ENCODE peak calls at places on chromosomes 12 and 14, in five cellular contexts. T is esophagus muscularis mucosa, C is HCT116, U is transverse colon, H is breast epithelium. Y is an unnamed sample.

GRCh38 chr12:92007787-92008186 is 137.9 kb downstream of the BTG1 start:
- DNase-seq in C (no peak), T (no peak), H (no peak), U (no peak), Y (no peak)

GRCh38 chr14:96532632-96533031 is 30.4 kb downstream of the PAPOLA start:
- DNase-seq in C (no peak), U (no peak), H (no peak), T (no peak), Y (no peak)

GRCh38 chr12:24661657-24662096 is 287.2 kb downstream of the BCAT1 start:
- DNase-seq in U (peak), H (no peak), C (no peak), T (no peak), Y (no peak)

GRCh38 chr14:76245097-76245496 is 93.4 kb downstream of the GPATCH2L start:
- DNase-seq in C (no peak), H (no peak), T (no peak), U (no peak), Y (no peak)

GRCh38 chr12:28611501-28611900 is 421.2 kb downstream of the CCDC91 start:
- DNase-seq in U (peak), H (no peak), T (no peak), C (no peak), Y (no peak)

GRCh38 chr12:88638956-88639355 is 58.7 kb upstream of the KITLG start:
- DNase-seq in T (no peak), H (no peak), U (no peak), C (no peak), Y (no peak)

GRCh38 chr12:109709401-109710278 is 4.0 kb upstream of the FAM222A start:
- DNase-seq in C (no peak), T (no peak), H (no peak), U (no peak), Y (no peak)

GRCh38 chr12:66074561-66074960 is 56.0 kb downstream of the LLPH start:
- DNase-seq in H (no peak), U (no peak), T (no peak), C (no peak), Y (no peak)

GRCh38 chr12:78421011-78421410 is 443.6 kb upstream of the SYT1 start:
- DNase-seq in T (no peak), C (no peak), H (no peak), U (no peak), Y (no peak)

GRCh38 chr14:99267871-99268775 is 3.9 kb downstream of the BCL11B start:
- DNase-seq in T (no peak), C (no peak), H (no peak), U (no peak), Y (no peak)

GRCh38 chr14:105851716-105852377 is 325.5 kb downstream of the TMEM121 start:
- DNase-seq in C (no peak), H (no peak), T (no peak), U (peak), Y (no peak)

GRCh38 chr14:68656452-68656851 is 136.4 kb downstream of the ZFP36L1 start:
- DNase-seq in U (no peak), H (no peak), C (no peak), T (no peak), Y (no peak)

GRCh38 chr14:101125719-101126375 is 222.3 kb upstream of the RTL1 start:
- DNase-seq in U (no peak), C (no peak), H (no peak), T (no peak), Y (no peak)

GRCh38 chr14:101126376-101127130 is 223.0 kb upstream of the RTL1 start:
- DNase-seq in T (peak), H (peak), U (no peak), C (no peak), Y (no peak)

GRCh38 chr14:101125313-101125712 is 221.8 kb upstream of the RTL1 start:
- DNase-seq in T (no peak), H (no peak), C (no peak), U (no peak), Y (no peak)

GRCh38 chr14:101128478-101129450 is 225.2 kb upstream of the RTL1 start:
- DNase-seq in T (peak), C (no peak), H (peak), U (no peak), Y (no peak)

GRCh38 chr14:101127239-101127638 is 223.7 kb upstream of the RTL1 start:
- DNase-seq in H (no peak), C (no peak), T (peak), U (no peak), Y (no peak)
- TF ChIP-seq POLR2AphosphoS5 in H (no peak), C (no peak), T (no peak), U (no peak), Y (no peak)

GRCh38 chr12:58877243-58877743 is 43.0 kb downstream of the LRIG3 start:
- DNase-seq in T (no peak), H (no peak), U (no peak), C (no peak), Y (no peak)
- TF ChIP-seq POLR2AphosphoS5 in T (no peak), H (no peak), U (no peak), C (no peak), Y (no peak)

GRCh38 chr12:42145552-42146215 is 1.0 kb upstream of the GXYLT1 start:
- DNase-seq in T (no peak), H (no peak), U (peak), C (no peak), Y (no peak)
- TF ChIP-seq POLR2AphosphoS5 in T (no peak), H (no peak), U (no peak), C (no peak), Y (no peak)

GRCh38 chr12:116310082-116310481 is 32.6 kb upstream of the MED13L start:
- DNase-seq in T (no peak), H (no peak), U (no peak), C (no peak), Y (no peak)
- TF ChIP-seq POLR2AphosphoS5 in T (no peak), H (no peak), U (no peak), C (no peak), Y (no peak)

DNA sequence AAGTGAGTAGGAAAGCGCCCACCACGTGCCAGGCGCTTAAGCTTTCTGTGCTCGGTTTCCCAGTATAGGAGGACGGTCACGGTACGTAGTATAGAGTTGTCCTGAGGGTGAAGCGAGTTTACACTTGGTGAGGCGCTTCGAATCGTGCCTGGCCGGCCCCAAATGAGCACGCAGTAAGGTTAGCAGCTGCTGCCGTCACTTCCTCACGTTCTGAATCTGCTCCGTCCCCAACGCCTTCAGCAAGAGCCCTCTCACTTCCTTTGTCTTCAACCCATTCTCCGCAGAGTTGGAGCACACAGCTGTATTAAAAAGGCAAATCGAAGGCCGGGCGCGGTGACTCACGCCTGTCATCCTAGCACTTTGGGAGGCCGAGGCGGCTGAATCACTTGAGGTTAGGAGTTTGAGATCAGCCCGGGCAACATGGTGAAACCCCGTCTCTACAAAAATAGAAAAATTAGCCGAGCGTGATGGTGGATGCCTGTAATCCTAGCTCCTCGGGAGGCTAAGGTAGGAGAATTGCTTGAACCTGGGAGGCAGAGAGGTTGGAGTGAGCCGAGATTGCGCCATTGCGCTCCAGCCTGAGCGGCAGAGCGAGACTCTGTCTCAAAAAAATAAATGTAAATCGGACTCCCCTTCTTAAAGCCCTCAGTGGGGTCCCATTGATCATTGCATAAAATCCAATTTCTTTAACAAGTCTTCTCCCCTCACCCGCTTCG is 725 bp downstream of the TDP1 start:
- DNase-seq in U (peak), T (no peak), H (peak), C (peak), Y (peak)
- TF ChIP-seq POLR2AphosphoS5 in U (no peak), T (no peak), H (peak), C (no peak), Y (peak)

Y was measured in GM12892.